ENCODE peak calls at places on chromosomes 3 and 15, in ten cellular contexts. E is EH, Q is Panc1, S is activated T-cell treated with anti-CD3 and anti-CD28 coated beads for 1 hour, Y is HTR-8/SVneo, U is heart left ventricle, H is T-cell, B is stomach, X is AG09319, F is KBM-7. I is an unnamed sample.

GRCh38 chr3:140972833-140973232 is 31.2 kb downstream of the SLC25A36 start:
- DNase-seq in E (peak; percentile 35), Q (no peak), S (no peak), Y (no peak), U (no peak), H (no peak), B (no peak), X (no peak), F (peak; percentile 23), I (no peak)

GRCh38 chr3:22371036-22371435 is 620.0 kb upstream of the ZNF385D start:
- DNase-seq in E (no peak), Q (no peak), S (no peak), Y (no peak), U (no peak), H (no peak), B (no peak), X (no peak), F (no peak), I (no peak)

GRCh38 chr15:74724570-74725240 is 623 bp downstream of the CYP1A1 start:
- DNase-seq in E (no peak), Q (no peak), S (no peak), Y (no peak), U (no peak), H (no peak), B (no peak), X (no peak), F (no peak), I (no peak)

GRCh38 chr3:24496529-24497482 is 2.2 kb upstream of the THRB start:
- DNase-seq in E (peak; percentile 81), Q (no peak), S (no peak), Y (peak; percentile 64), U (peak; percentile 76), H (no peak), B (peak; percentile 82), X (peak; percentile 60), F (no peak), I (no peak)

GRCh38 chr3:48952510-48953118 is 34.0 kb downstream of the ARIH2 start:
- DNase-seq in E (peak; percentile 16), Q (no peak), S (peak; percentile 46), Y (no peak), U (no peak), H (peak; percentile 33), B (peak; percentile 60), X (no peak), F (peak; percentile 43), I (no peak)

GRCh38 chr3:56303508-56303907 is 164.8 kb downstream of the ERC2 start:
- DNase-seq in E (peak; percentile 40), Q (no peak), S (no peak), Y (peak; percentile 26), U (peak; percentile 22), H (no peak), B (no peak), X (no peak), F (peak; percentile 48), I (no peak)

GRCh38 chr3:30004481-30004880 is 601.9 kb upstream of the TGFBR2 start:
- DNase-seq in E (peak; percentile 61), Q (no peak), S (no peak), Y (no peak), U (no peak), H (no peak), B (no peak), X (no peak), F (no peak), I (no peak)

GRCh38 chr15:40081691-40082194 is 26.9 kb downstream of the BMF start:
- DNase-seq in E (peak; percentile 61), Q (no peak), S (no peak), Y (peak; percentile 51), U (peak; percentile 86), H (no peak), B (peak; percentile 72), X (no peak), F (peak; percentile 69), I (no peak)

GRCh38 chr15:100694381-100695012 is 92.1 kb downstream of the ASB7 start:
- DNase-seq in E (peak; percentile 74), Q (no peak), S (no peak), Y (no peak), U (no peak), H (no peak), B (no peak), X (no peak), F (no peak), I (no peak)

GRCh38 chr15:92653836-92654524 is 1.6 kb downstream of the FAM174B start:
- DNase-seq in E (no peak), Q (no peak), S (no peak), Y (no peak), U (peak; percentile 29), H (no peak), B (peak; percentile 80), X (no peak), F (peak; percentile 55), I (no peak)

GRCh38 chr3:151101270-151101954 is 15.9 kb downstream of the MED12L start:
- DNase-seq in E (no peak), Q (no peak), S (no peak), Y (no peak), U (peak; percentile 17), H (no peak), B (no peak), X (no peak), F (peak; percentile 24), I (no peak)

GRCh38 chr15:33169625-33170024 is 24.9 kb downstream of the FMN1 start:
- DNase-seq in E (no peak), Q (no peak), S (no peak), Y (no peak), U (no peak), H (no peak), B (no peak), X (no peak), F (no peak), I (no peak)

GRCh38 chr3:47323431-47324277 is 40.9 kb downstream of the KLHL18 start:
- DNase-seq in E (peak; percentile 53), Q (no peak), S (no peak), Y (no peak), U (no peak), H (no peak), B (no peak), X (no peak), F (no peak), I (no peak)

GRCh38 chr3:20097015-20097414 is 56.8 kb downstream of the KAT2B start:
- DNase-seq in E (no peak), Q (no peak), S (no peak), Y (no peak), U (no peak), H (no peak), B (peak; percentile 61), X (no peak), F (no peak), I (no peak)

GRCh38 chr3:128378631-128379347 is 87.9 kb downstream of the DNAJB8 start:
- DNase-seq in E (peak; percentile 51), Q (no peak), S (no peak), Y (peak; percentile 52), U (peak; percentile 48), H (no peak), B (no peak), X (no peak), F (no peak), I (no peak)

GRCh38 chr15:62241135-62241770 is 76.2 kb upstream of the C2CD4B start:
- DNase-seq in E (peak; percentile 32), Q (no peak), S (no peak), Y (no peak), U (no peak), H (no peak), B (peak; percentile 42), X (no peak), F (peak; percentile 21), I (no peak)

GRCh38 chr3:53842436-53843194 is 3.6 kb downstream of the CHDH start:
- DNase-seq in E (peak; percentile 6), Q (peak; percentile 46), S (no peak), Y (no peak), U (peak; percentile 39), H (no peak), B (peak; percentile 89), X (no peak), F (no peak), I (no peak)

GRCh38 chr15:87129916-87130315 is 1050.2 kb downstream of the AGBL1 start:
- DNase-seq in E (peak; percentile 7), Q (no peak), S (no peak), Y (no peak), U (no peak), H (no peak), B (no peak), X (no peak), F (no peak), I (no peak)

GRCh38 chr15:70113304-70113700 is 15.6 kb upstream of the TLE3 start:
- DNase-seq in E (no peak), Q (no peak), S (no peak), Y (no peak), U (peak; percentile 56), H (no peak), B (peak; percentile 36), X (no peak), F (peak; percentile 91), I (no peak)

GRCh38 chr3:113535898-113536297 is 3.5 kb downstream of the SIDT1 start:
- DNase-seq in E (no peak), Q (no peak), S (no peak), Y (no peak), U (no peak), H (no peak), B (no peak), X (no peak), F (peak; percentile 42), I (no peak)

GRCh38 chr3:135412475-135412874 is 553.1 kb upstream of the PPP2R3A start:
- DNase-seq in E (no peak), Q (no peak), S (no peak), Y (no peak), U (no peak), H (no peak), B (no peak), X (no peak), F (no peak), I (no peak)

GRCh38 chr3:73572371-73572770 is 52.4 kb downstream of the PDZRN3 start:
- DNase-seq in E (peak; percentile 23), Q (no peak), S (no peak), Y (no peak), U (no peak), H (no peak), B (no peak), X (no peak), F (no peak), I (no peak)

GRCh38 chr3:69848113-69848512 is 108.8 kb downstream of the MITF start:
- DNase-seq in E (peak; percentile 86), Q (no peak), S (no peak), Y (no peak), U (no peak), H (no peak), B (no peak), X (no peak), F (no peak), I (no peak)

I was measured in glomerular endothelial cell.